ENCODE peak calls at places on chromosomes 7 and 10, in six cellular contexts. Y is ovary, G is pancreas, B is NT2/D1, U is heart right ventricle, N is neural progenitor cell. V is an unnamed sample.

GRCh38 chr7:135693558-135693957 is 31.2 kb downstream of the STMP1 start:
- DNase-seq in Y (no peak), G (no peak), B (no peak), U (no peak), N (no peak), V (no peak)

GRCh38 chr10:24969732-24970330 is 17.4 kb upstream of the PRTFDC1 start:
- DNase-seq in Y (no peak), G (no peak), B (no peak), U (peak; percentile 26), N (no peak), V (no peak)

GRCh38 chr7:66426332-66426731 is 202.3 kb upstream of the KCTD7 start:
- DNase-seq in Y (no peak), G (no peak), B (no peak), U (no peak), N (no peak), V (no peak)

GRCh38 chr10:27646194-27646593 is 99.4 kb downstream of the MKX start:
- DNase-seq in Y (no peak), G (no peak), B (no peak), U (no peak), N (no peak), V (no peak)

GRCh38 chr7:47672267-47672920 is 90.5 kb upstream of the TNS3 start:
- DNase-seq in Y (no peak), G (no peak), B (no peak), U (no peak), N (no peak), V (no peak)

GRCh38 chr10:124697837-124698559 is 46.2 kb downstream of the FAM53B start:
- DNase-seq in Y (peak; percentile 29), G (no peak), B (no peak), U (no peak), N (peak; percentile 29), V (no peak)

GRCh38 chr10:91162050-91162494 is 58.4 kb upstream of the PCGF5 start:
- DNase-seq in Y (no peak), G (no peak), B (no peak), U (no peak), N (no peak), V (no peak)

GRCh38 chr10:2746638-2747037 is 320.7 kb upstream of the PFKP start:
- DNase-seq in Y (no peak), G (no peak), B (no peak), U (no peak), N (no peak), V (no peak)

GRCh38 chr7:127440206-127440605 is 47.7 kb upstream of the ZNF800 start:
- DNase-seq in Y (no peak), G (no peak), B (no peak), U (no peak), N (no peak), V (no peak)

GRCh38 chr10:125543796-125544195 is 139.2 kb downstream of the TEX36 start:
- DNase-seq in Y (no peak), G (no peak), B (no peak), U (no peak), N (no peak), V (no peak)

GRCh38 chr10:110901954-110902819 is 16.8 kb downstream of the BBIP1 start:
- DNase-seq in Y (no peak), G (no peak), B (no peak), U (no peak), N (no peak), V (no peak)

GRCh38 chr10:122519873-122520272 is 40.7 kb upstream of the DMBT1 start:
- DNase-seq in Y (no peak), G (no peak), B (no peak), U (no peak), N (no peak), V (no peak)

GRCh38 chr7:107891619-107892366 is 810 bp downstream of the DLD start:
- DNase-seq in Y (no peak), G (no peak), B (no peak), U (no peak), N (no peak), V (no peak)

GRCh38 chr7:17405786-17406185 is 107.3 kb downstream of the AHR start:
- DNase-seq in Y (no peak), G (no peak), B (no peak), U (no peak), N (no peak), V (no peak)

GRCh38 chr7:47759056-47759706 is 177.3 kb upstream of the TNS3 start:
- DNase-seq in Y (no peak), G (no peak), B (no peak), U (no peak), N (no peak), V (no peak)

GRCh38 chr7:1750541-1751021 is 80.5 kb downstream of the ELFN1 start:
- DNase-seq in Y (no peak), G (no peak), B (no peak), U (no peak), N (no peak), V (no peak)

GRCh38 chr7:83547526-83547925 is 101.4 kb downstream of the SEMA3E start:
- DNase-seq in Y (no peak), G (peak; percentile 39), B (no peak), U (no peak), N (no peak), V (no peak)

GRCh38 chr7:48097511-48098231 is 8.6 kb downstream of the UPP1 start:
- DNase-seq in Y (no peak), G (no peak), B (no peak), U (no peak), N (no peak), V (no peak)

GRCh38 chr10:75876710-75877109 is 445.3 kb downstream of the LRMDA start:
- DNase-seq in Y (no peak), G (no peak), B (peak; percentile 23), U (no peak), N (no peak), V (no peak)

GRCh38 chr10:105258674-105259065 is 617.6 kb downstream of the SORCS3 start:
- DNase-seq in Y (no peak), G (no peak), B (no peak), U (no peak), N (no peak), V (no peak)

GRCh38 chr7:44061645-44062179 is 3.7 kb downstream of the PGAM2 start:
- DNase-seq in Y (peak; percentile 10), G (no peak), B (no peak), U (no peak), N (no peak), V (no peak)

GRCh38 chr10:28479366-28479765 is 53.6 kb upstream of the WAC start:
- DNase-seq in Y (no peak), G (no peak), B (no peak), U (peak; percentile 16), N (no peak), V (no peak)

GRCh38 chr7:26100940-26101339 is 51.1 kb upstream of the NFE2L3 start:
- DNase-seq in Y (no peak), G (no peak), B (no peak), U (no peak), N (peak; percentile 42), V (no peak)

GRCh38 chr10:100897976-100898375 is 14.8 kb upstream of the SLF2 start:
- DNase-seq in Y (no peak), G (no peak), B (no peak), U (no peak), N (no peak), V (no peak)

GRCh38 chr10:34360984-34361383 is 454.1 kb downstream of the PARD3 start:
- DNase-seq in Y (no peak), G (no peak), B (no peak), U (no peak), N (no peak), V (no peak)
- H3K4me1 ChIP-seq in Y (no peaks in the 10 kb centered on the region), G (no peaks in the 10 kb centered on the region), B (no peaks in the 10 kb centered on the region), U (no peaks in the 10 kb centered on the region), N (no peaks in the 10 kb centered on the region), V (no peaks in the 10 kb centered on the region)

GRCh38 chr7:122273117-122273516 is 31.4 kb downstream of the FEZF1 start:
- DNase-seq in Y (no peak), G (no peak), B (no peak), U (no peak), N (no peak), V (no peak)
- H3K4me1 ChIP-seq in Y (no peaks in the 10 kb centered on the region), G (no peaks in the 10 kb centered on the region), B (no peaks in the 10 kb centered on the region), U (no peaks in the 10 kb centered on the region), N (no peaks in the 10 kb centered on the region), V (no peaks in the 10 kb centered on the region)

DNA sequence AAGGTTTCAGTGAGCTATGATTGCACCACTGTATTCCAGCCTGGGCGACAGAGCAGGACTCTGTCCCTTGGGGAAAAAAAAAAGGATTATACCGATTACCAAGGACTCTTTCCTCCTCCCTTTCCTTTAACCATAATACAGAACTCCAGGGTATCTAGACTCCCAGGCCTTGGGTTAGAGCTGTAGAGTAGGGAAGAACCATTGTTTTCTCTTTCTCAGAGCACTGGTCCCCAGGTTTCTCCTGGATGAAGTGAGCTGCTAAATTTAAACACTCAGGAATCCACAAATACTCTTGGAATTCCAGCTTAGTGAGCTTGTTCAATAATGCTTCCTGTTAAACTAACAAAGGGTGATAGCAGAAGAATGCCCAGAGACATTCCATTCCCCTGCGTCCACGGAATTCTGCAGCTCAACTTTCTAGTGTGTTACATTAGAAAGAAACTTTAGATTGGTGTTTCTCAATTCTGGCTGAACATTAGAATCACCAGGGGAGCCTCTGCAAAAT is 14.6 kb upstream of the RPEL1 start:
- DNase-seq in Y (no peak), G (peak; percentile 20), B (peak; percentile 83), U (peak; percentile 22), N (peak; percentile 83), V (no peak)
- H3K4me1 ChIP-seq in Y (no peaks in the 10 kb centered on the region), G (no peaks in the 10 kb centered on the region), B (no peaks in the 10 kb centered on the region), U (peaks cover 28% of the 10 kb centered on the region), N (peaks cover 17% of the 10 kb centered on the region), V (peaks cover 47% of the 10 kb centered on the region)

GRCh38 chr7:31549621-31550020 is 35.7 kb downstream of the ITPRID1 start:
- DNase-seq in Y (no peak), G (no peak), B (no peak), U (no peak), N (no peak), V (no peak)

GRCh38 chr7:31550432-31550831 is 36.5 kb downstream of the ITPRID1 start:
- DNase-seq in Y (no peak), G (no peak), B (no peak), U (no peak), N (no peak), V (no peak)

GRCh38 chr7:31553636-31554035 is 39.7 kb downstream of the ITPRID1 start:
- DNase-seq in Y (no peak), G (no peak), B (no peak), U (no peak), N (no peak), V (no peak)
- H3K4me1 ChIP-seq in Y (no peaks in the 10 kb centered on the region), G (no peaks in the 10 kb centered on the region), B (no peaks in the 10 kb centered on the region), U (no peaks in the 10 kb centered on the region), N (no peaks in the 10 kb centered on the region), V (no peaks in the 10 kb centered on the region)

DNA sequence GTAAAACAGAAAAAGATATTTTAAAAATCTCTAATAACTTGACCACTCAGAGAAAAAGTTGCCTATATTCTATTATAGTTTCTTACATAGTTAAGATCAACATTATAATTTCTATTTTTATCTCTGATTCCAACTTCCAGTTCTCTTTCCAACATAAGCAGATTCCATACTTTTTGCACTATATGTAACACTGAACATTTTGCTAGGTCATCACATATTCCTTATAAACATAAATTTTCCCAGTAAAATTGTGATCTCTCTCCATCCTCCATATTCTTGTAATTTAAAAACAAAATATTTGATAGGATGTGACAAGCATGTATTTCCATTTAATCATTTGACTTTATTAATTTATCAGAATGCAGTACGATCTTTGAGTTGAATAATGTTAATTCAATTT is 170.4 kb upstream of the THSD7A start:
- DNase-seq in Y (no peak), G (no peak), B (no peak), U (no peak), N (no peak), V (no peak)
- H3K4me1 ChIP-seq in Y (no peaks in the 10 kb centered on the region), G (no peaks in the 10 kb centered on the region), B (no peaks in the 10 kb centered on the region), U (no peaks in the 10 kb centered on the region), N (no peaks in the 10 kb centered on the region), V (no peaks in the 10 kb centered on the region)

GRCh38 chr10:79253704-79254103 is 93.6 kb upstream of the PPIF start:
- DNase-seq in Y (no peak), G (no peak), B (no peak), U (no peak), N (no peak), V (no peak)
- H3K4me1 ChIP-seq in Y (peaks cover 4% of the 10 kb centered on the region), G (no peaks in the 10 kb centered on the region), B (no peaks in the 10 kb centered on the region), U (peaks cover 58% of the 10 kb centered on the region), N (peaks cover 8% of the 10 kb centered on the region), V (peaks cover 9% of the 10 kb centered on the region)